ENCODE peak calls at places on chromosomes 1 and 21, in four cellular contexts. A, Q, J and P are unnamed samples.

GRCh38 chr1:7810395-7810794 is 26.3 kb downstream of the PER3 start:
- DNase-seq in A (no peak), Q (no peak), J (peak), P (no peak)

GRCh38 chr1:89989099-89989498 is 5.8 kb upstream of the ZNF326 start:
- DNase-seq in A (no peak), Q (no peak), J (no peak), P (no peak)

GRCh38 chr1:89998306-89998705 is 3.4 kb downstream of the ZNF326 start:
- DNase-seq in A (no peak), Q (no peak), J (no peak), P (no peak)

GRCh38 chr1:99621340-99621901 is 24.5 kb upstream of the PALMD start:
- DNase-seq in A (no peak), Q (no peak), J (no peak), P (no peak)

GRCh38 chr1:152969036-152969435 is 1.4 kb upstream of the SPRR4 start:
- DNase-seq in A (no peak), Q (no peak), J (no peak), P (no peak)

GRCh38 chr21:45538381-45539045 is 3.7 kb downstream of the SLC19A1 start:
- DNase-seq in A (peak), Q (no peak), J (no peak), P (no peak)

GRCh38 chr1:56644941-56645662 is at the start of gene PRKAA2:
- DNase-seq in A (peak), Q (peak), J (no peak), P (peak)

GRCh38 chr1:3530931-3531818 is 76.7 kb downstream of the ARHGEF16 start:
- DNase-seq in A (peak), Q (peak), J (peak), P (peak)

GRCh38 chr1:85316324-85316723 is 39.9 kb upstream of the BCL10 start:
- DNase-seq in A (no peak), Q (no peak), J (no peak), P (no peak)

GRCh38 chr1:203342192-203342940 is 8.6 kb downstream of the FMOD start:
- DNase-seq in A (peak), Q (peak), J (peak), P (peak)

GRCh38 chr1:66336641-66336991 is 197.3 kb upstream of the SGIP1 start:
- DNase-seq in A (no peak), Q (no peak), J (no peak), P (no peak)

GRCh38 chr1:63223426-63223825 is 98.9 kb upstream of the FOXD3 start:
- DNase-seq in A (no peak), Q (no peak), J (no peak), P (no peak)

GRCh38 chr1:161082996-161083742 is 6.2 kb downstream of the NECTIN4 start:
- DNase-seq in A (no peak), Q (peak), J (peak), P (peak)

GRCh38 chr1:94865369-94865768 is 45.2 kb downstream of the SLC44A3 start:
- DNase-seq in A (no peak), Q (no peak), J (no peak), P (no peak)

GRCh38 chr1:52552505-52553371 is at the start of gene TUT4:
- DNase-seq in A (peak), Q (peak), J (peak), P (peak)

GRCh38 chr1:160905617-160905989 is 20.6 kb upstream of the ITLN1 start:
- DNase-seq in A (no peak), Q (no peak), J (no peak), P (no peak)

GRCh38 chr1:211734791-211735190 is 59.4 kb upstream of the NEK2 start:
- DNase-seq in A (no peak), Q (no peak), J (no peak), P (no peak)

GRCh38 chr21:17732306-17732705 is 86.8 kb downstream of the C21orf91 start:
- DNase-seq in A (no peak), Q (no peak), J (no peak), P (no peak)

GRCh38 chr1:230713915-230714764 is at the start of gene AGT:
- DNase-seq in A (no peak), Q (no peak), J (no peak), P (peak)

GRCh38 chr1:178849932-178850331 is 20.9 kb downstream of the ANGPTL1 start:
- DNase-seq in A (no peak), Q (no peak), J (no peak), P (no peak)

GRCh38 chr1:94544706-94545490 is 3.3 kb upstream of the F3 start:
- DNase-seq in A (no peak), Q (no peak), J (peak), P (no peak)

GRCh38 chr1:203289281-203289981 is 15.9 kb upstream of the BTG2 start:
- DNase-seq in A (no peak), Q (no peak), J (peak), P (no peak)

GRCh38 chr1:202056644-202057334 is 46.4 kb downstream of the ELF3 start:
- DNase-seq in A (peak), Q (peak), J (no peak), P (peak)

GRCh38 chr1:202063093-202063492 is 52.7 kb downstream of the ELF3 start:
- DNase-seq in A (no peak), Q (no peak), J (peak), P (peak)

GRCh38 chr1:202054094-202054493 is 43.7 kb downstream of the ELF3 start:
- DNase-seq in A (no peak), Q (no peak), J (no peak), P (no peak)

GRCh38 chr1:202061055-202061454 is 50.7 kb downstream of the ELF3 start:
- DNase-seq in A (no peak), Q (no peak), J (no peak), P (no peak)

DNA sequence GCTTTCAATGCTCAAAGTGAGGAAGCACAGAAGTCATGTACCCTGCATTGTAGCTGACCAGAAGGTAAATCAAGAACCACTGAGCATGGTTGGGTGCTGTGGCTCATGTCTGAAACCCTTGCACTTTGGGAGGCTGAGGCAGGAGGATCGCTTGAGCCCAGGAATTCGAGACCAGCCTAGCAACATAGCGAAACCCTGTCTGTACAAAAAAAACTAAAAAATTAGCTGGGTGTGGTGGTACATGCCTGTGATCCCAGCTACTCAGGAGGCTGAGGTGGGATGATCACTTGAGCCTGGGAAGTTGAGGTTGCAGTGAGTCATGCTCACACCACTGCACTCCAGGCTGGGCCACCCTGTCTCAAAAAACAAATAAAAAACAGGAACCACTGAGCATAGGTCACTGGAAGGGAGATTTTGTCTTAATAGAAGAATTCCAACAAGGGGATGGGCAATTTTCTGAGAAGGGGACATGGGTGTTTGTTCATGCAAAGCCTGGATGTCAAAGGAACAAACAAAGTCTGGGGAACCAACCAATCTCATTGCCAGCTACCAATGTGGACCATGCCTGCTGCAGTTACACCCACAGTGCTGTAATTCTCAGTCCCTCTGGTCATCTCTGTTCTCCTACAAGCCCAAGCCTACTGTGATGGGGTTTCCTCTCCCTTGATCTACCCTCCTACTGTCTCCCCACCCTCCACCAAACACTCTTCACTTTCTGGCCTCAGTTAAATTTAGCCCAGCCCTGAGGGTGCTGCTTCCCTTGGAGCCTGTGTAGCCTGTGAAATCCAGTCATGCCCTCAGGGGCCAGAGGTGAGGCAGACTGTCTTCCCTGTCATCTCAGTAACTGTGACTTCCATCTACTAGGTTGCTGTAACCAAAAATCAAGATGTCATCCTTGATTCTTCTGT is 47.9 kb downstream of the ELF3 start:
- DNase-seq in A (no peak), Q (peak), J (peak), P (peak)
- TF ChIP-seq HMGXB4 in A (no peak), Q (peak), J (no peak), P (no peak)

DNA sequence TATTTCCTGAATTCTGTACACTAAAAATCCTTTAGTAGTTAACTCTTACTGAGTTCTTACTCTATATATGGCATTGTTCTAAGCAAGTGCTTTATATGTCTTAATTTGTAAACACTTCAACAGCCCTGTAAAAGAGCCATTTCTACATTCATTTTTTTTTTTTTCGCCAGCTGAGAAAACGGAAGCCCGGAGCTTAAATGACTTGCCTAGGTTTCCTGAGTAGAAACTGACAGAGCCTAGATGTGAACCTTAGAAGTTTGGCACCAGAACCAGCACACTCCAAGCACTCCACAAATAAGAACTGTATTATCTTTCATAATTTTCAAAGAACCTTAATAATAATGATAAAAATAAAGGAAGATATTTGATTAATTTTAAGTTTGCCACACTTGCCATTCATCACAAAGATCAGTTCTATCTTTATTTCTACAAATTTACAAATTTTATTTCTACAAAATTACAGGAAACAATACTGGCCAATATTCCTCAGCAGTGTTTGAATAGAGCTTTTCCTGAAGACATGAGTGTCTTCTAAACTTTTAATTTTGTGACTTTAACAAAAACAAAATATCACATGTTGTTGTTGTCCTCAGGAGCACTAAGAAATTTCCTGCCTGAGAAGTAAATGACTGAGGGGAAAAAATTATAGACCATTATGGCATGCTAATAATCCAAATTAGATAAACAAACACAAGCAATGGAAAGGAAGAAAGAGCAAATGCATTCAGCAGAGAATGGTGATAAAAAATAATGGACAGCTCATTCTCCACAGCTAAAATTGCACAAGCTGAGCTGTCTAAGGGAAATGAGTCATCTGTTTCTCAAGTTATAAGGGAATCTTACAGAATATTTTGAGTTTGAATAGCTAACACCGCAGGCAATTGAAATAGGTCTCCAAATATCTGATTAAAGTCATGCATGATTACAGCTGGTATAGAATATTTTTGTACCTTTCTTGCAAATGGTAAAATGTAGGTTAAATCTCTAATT is 71.2 kb downstream of the DPYD start:
- DNase-seq in A (no peak), Q (peak), J (no peak), P (no peak)
- TF ChIP-seq HMGXB4 in A (no peak), Q (no peak), J (no peak), P (no peak)

DNA sequence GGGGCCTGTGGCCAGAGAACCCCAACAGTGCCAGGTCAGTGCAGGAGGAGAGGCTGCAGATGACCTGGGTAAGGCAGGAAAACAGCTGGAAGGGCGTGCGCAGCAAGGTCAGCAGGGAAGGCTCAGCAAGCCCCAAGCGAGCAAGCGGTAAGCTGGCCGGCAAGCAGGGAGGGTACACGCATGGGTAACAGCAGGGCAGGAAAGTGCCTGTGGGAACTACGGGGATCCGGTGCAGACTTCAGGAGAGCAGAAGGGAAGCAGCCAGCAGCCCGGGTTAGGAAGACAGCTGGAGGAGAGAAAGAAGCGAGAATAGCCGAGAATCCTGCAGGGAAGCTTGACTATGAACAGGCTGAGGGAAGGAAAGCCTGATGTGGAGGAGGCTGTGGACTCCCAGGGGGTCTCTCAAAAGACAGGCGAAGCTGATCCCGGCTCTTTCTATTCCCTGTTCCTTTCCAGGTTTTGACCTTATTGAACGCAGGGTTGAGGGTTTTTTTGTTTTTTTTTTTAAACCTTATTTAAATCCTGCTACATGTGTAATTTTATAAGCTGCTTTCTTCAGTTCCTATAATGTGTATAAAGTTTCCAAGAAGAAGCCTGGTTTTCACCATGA is 20.9 kb downstream of the UMODL1 start:
- DNase-seq in A (peak), Q (no peak), J (no peak), P (no peak)
- TF ChIP-seq HMGXB4 in A (no peak), Q (no peak), J (no peak), P (no peak)

GRCh38 chr1:43789604-43790288 is 82.4 kb downstream of the ST3GAL3 start:
- DNase-seq in A (no peak), Q (no peak), J (no peak), P (no peak)

GRCh38 chr1:43786201-43786958 is 79.0 kb downstream of the ST3GAL3 start:
- DNase-seq in A (no peak), Q (no peak), J (no peak), P (no peak)

GRCh38 chr1:43783096-43783670 is 75.8 kb downstream of the ST3GAL3 start:
- DNase-seq in A (no peak), Q (no peak), J (no peak), P (no peak)

GRCh38 chr1:43783671-43784205 is 76.4 kb downstream of the ST3GAL3 start:
- DNase-seq in A (no peak), Q (peak), J (peak), P (no peak)

GRCh38 chr1:43786975-43787374 is 79.6 kb downstream of the ST3GAL3 start:
- DNase-seq in A (no peak), Q (no peak), J (no peak), P (peak)
- TF ChIP-seq HMGXB4 in A (no peak), Q (no peak), J (no peak), P (no peak)

GRCh38 chr1:96366516-96366915 is 355.1 kb upstream of the PTBP2 start:
- DNase-seq in A (no peak), Q (no peak), J (no peak), P (no peak)
- TF ChIP-seq HMGXB4 in A (no peak), Q (no peak), J (no peak), P (no peak)

GRCh38 chr1:213284626-213285025 is 233.6 kb downstream of the RPS6KC1 start:
- DNase-seq in A (no peak), Q (no peak), J (no peak), P (peak)
- TF ChIP-seq HMGXB4 in A (no peak), Q (no peak), J (no peak), P (no peak)

GRCh38 chr1:26281091-26281958 is 1.4 kb downstream of the SH3BGRL3 start:
- DNase-seq in A (no peak), Q (no peak), J (peak), P (no peak)
- TF ChIP-seq HMGXB4 in A (no peak), Q (no peak), J (no peak), P (no peak)

DNA sequence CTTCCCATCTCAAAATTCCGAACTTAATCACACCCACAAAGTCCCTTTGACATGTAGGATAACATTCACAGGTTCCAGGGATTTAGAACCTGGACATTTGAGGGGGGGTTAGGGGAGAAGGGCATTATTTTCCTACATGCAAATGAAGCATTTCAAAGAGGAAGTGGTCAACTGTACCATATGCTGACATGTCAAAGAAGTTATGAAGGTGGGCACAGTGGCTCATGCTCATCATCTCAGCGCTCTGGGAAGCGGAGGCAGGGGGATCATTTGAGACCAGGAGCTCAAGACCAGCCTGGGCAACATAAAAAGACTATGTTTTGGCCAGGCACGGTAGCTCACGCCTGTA is 35.7 kb downstream of the PTP4A2 start:
- DNase-seq in A (no peak), Q (no peak), J (no peak), P (no peak)
- TF ChIP-seq HMGXB4 in A (no peak), Q (no peak), J (no peak), P (no peak)

GRCh38 chr1:1085911-1086841 is 12.1 kb upstream of the RNF223 start:
- DNase-seq in A (no peak), Q (no peak), J (no peak), P (no peak)

GRCh38 chr1:1087351-1088035 is 13.4 kb upstream of the RNF223 start:
- DNase-seq in A (no peak), Q (no peak), J (no peak), P (no peak)

GRCh38 chr1:1088036-1088800 is 14.1 kb upstream of the RNF223 start:
- DNase-seq in A (no peak), Q (no peak), J (no peak), P (no peak)

GRCh38 chr1:1085171-1085841 is 11.2 kb upstream of the RNF223 start:
- DNase-seq in A (no peak), Q (no peak), J (no peak), P (no peak)

DNA sequence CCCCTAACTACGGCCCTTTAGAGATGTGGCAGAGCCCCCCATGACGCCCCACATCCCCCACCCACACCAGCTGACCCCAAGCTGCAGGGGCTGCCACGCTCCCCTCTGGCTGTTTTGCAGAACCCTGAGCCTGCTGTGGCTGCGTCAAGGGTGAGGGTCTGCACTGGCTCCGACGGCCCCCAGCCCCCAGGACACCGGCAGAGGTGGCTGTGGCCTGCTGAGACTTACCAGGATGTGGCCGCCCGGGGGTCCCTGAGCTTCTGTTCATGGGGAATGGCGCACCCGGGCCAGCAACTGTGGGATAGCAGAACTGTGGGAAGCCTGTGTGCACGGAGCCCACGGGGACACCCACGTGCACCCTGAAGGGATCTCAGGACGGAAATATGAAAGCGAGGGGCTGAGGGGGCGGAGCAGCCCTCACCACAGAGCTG is 12.8 kb upstream of the RNF223 start:
- DNase-seq in A (no peak), Q (no peak), J (no peak), P (no peak)
- TF ChIP-seq HMGXB4 in A (no peak), Q (no peak), J (no peak), P (no peak)

GRCh38 chr1:109477821-109478220 is 5.9 kb upstream of the ATXN7L2 start:
- DNase-seq in A (no peak), Q (no peak), J (peak), P (no peak)

GRCh38 chr1:109476825-109477224 is 6.9 kb upstream of the ATXN7L2 start:
- DNase-seq in A (no peak), Q (no peak), J (peak), P (no peak)

GRCh38 chr1:109479901-109480300 is 3.8 kb upstream of the ATXN7L2 start:
- DNase-seq in A (no peak), Q (no peak), J (no peak), P (no peak)

GRCh38 chr1:109479311-109479710 is 4.4 kb upstream of the ATXN7L2 start:
- DNase-seq in A (no peak), Q (no peak), J (no peak), P (no peak)

GRCh38 chr1:109478806-109479205 is 4.9 kb upstream of the ATXN7L2 start:
- DNase-seq in A (peak), Q (no peak), J (peak), P (no peak)
- TF ChIP-seq HMGXB4 in A (no peak), Q (no peak), J (no peak), P (no peak)